ENCODE peak calls at places on chromosomes 3 and 15, in five cellular contexts. V, X, A, B and L are unnamed samples.

GRCh38 chr3:113834983-113835382 is 3.6 kb upstream of the GRAMD1C start:
- DNase-seq in A (no peak), B (no peak), X (no peak), V (no peak), L (no peak)

GRCh38 chr3:79326642-79327041 is 441.2 kb downstream of the ROBO1 start:
- DNase-seq in X (no peak), A (no peak), B (peak; percentile 2), V (no peak), L (no peak)

GRCh38 chr3:180619723-180620122 is 17.8 kb downstream of the TTC14 start:
- DNase-seq in A (no peak), V (no peak), X (no peak), B (no peak), L (no peak)

GRCh38 chr15:100910119-100910518 is 9.0 kb upstream of the LRRK1 start:
- DNase-seq in X (peak; percentile 61), B (no peak), V (no peak), A (no peak), L (no peak)

GRCh38 chr3:4720316-4721075 is 227.3 kb downstream of the ITPR1 start:
- DNase-seq in X (peak; percentile 61), A (peak; percentile 45), B (peak; percentile 93), V (peak; percentile 86), L (peak; percentile 44)

GRCh38 chr15:96514607-96515285 is 184.2 kb downstream of the NR2F2 start:
- DNase-seq in V (no peak), A (no peak), B (no peak), X (no peak), L (no peak)

GRCh38 chr3:197398301-197398878 is 100.0 kb upstream of the DLG1 start:
- DNase-seq in X (peak; percentile 5), V (no peak), A (no peak), B (no peak), L (no peak)

GRCh38 chr15:68113751-68114150 is 59.6 kb downstream of the PIAS1 start:
- DNase-seq in V (no peak), X (no peak), A (no peak), B (peak; percentile 2), L (no peak)

GRCh38 chr3:16841354-16841753 is 43.4 kb upstream of the PLCL2 start:
- DNase-seq in V (no peak), B (no peak), A (no peak), X (no peak), L (no peak)

GRCh38 chr3:177521305-177521704 is 324.0 kb upstream of the TBL1XR1 start:
- DNase-seq in V (no peak), B (no peak), X (peak; percentile 71), A (no peak), L (no peak)

GRCh38 chr3:58492385-58492970 is 582 bp downstream of the KCTD6 start:
- DNase-seq in V (no peak), B (no peak), X (no peak), A (no peak), L (no peak)

GRCh38 chr3:56314842-56315241 is 153.4 kb downstream of the ERC2 start:
- DNase-seq in V (no peak), A (peak; percentile 29), X (no peak), B (peak; percentile 48), L (no peak)

GRCh38 chr15:23645379-23646164 is 2.1 kb downstream of the MAGEL2 start:
- DNase-seq in X (peak; percentile 77), V (no peak), B (no peak), A (no peak), L (no peak)

DNA sequence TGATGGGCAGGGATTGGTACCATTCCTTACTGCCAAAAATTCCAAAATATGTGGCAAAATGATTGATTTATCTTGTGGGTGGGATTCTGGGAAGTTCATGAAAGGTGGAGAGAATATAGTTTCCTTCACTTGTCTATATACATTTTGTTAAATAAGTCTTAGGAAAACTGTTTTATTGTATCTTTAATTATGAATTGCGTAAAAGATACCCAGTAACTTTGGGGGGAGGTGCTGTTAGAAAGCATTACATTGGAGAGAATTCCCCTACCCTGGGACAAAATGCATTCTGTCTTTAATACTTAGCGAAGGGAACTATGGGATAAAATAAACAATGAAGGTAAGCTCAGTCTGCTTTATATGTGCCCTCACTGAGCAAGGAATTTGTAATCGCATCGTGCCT is 4.6 kb downstream of the SETD5 start:
- DNase-seq in X (no peak), V (no peak), B (no peak), A (no peak), L (no peak)
- H3K4me3 ChIP-seq in X (no peak overlapping the region), V (peak overlapping the region; percentile 84), B (peak overlapping the region; percentile 36), A (peak overlapping the region; percentile 96), L (no peak overlapping the region)

DNA sequence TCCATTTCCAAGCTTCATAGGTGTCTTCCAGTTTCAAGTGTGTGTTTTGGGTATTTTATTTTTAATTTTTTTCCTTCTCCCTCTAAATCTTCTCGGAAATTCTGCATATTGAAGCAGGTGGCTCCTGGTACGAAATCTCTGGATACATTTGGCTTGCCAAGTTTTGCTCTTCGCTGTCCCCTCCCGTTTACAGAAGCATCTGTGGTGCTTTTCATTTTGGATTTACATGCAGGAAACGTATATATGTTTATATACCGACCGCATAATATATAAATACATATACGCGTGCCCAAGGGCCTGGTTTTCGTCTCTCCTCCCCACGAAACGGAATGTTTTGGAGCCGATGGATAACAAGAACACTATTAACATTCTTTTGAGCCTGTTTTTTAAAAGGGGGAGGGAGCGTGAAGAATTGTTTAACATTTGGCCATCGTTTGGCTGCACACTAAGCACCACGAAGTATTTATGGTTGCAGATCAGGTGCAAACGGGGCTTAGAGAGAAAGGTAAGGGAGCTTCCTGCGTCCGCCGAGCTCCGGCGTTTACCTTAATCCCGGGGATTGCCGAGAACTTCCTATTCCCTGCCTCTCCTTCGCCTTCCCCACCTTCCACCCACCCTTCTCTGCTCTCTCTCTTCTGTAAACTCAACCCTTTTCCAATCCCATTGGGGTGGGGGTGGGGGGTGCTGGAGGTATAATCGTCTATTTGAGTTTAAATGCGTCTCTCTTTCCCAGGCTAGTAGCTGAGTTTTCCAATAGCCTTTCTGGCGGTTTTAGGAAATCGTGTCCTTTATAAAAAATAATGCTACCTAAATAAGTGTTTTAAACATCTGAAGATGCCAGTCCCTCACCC is 1.1 kb upstream of the NLGN1 start:
- DNase-seq in V (no peak), B (peak; percentile 15), X (peak; percentile 50), A (no peak), L (no peak)
- H3K4me3 ChIP-seq in V (peak overlapping the region; percentile 48), B (peak overlapping the region; percentile 74), X (peak overlapping the region; percentile 80), A (peak overlapping the region; percentile 73), L (peak overlapping the region; percentile 59)

GRCh38 chr3:44993471-44994205 is 17.6 kb downstream of the EXOSC7 start:
- DNase-seq in V (peak; percentile 6), A (no peak), B (peak; percentile 59), X (peak; percentile 58), L (no peak)
- H3K4me3 ChIP-seq in V (no peak overlapping the region), A (no peak overlapping the region), B (no peak overlapping the region), X (no peak overlapping the region), L (no peak overlapping the region)

GRCh38 chr3:71254658-71255057 is 328.9 kb downstream of the FOXP1 start:
- DNase-seq in A (no peak), B (peak; percentile 89), V (peak; percentile 73), X (no peak), L (no peak)
- H3K4me3 ChIP-seq in A (no peak overlapping the region), B (no peak overlapping the region), V (no peak overlapping the region), X (no peak overlapping the region), L (no peak overlapping the region)

GRCh38 chr3:105458518-105459215 is 92.0 kb downstream of the ALCAM start:
- DNase-seq in V (no peak), A (no peak), X (no peak), B (peak; percentile 78), L (no peak)
- H3K4me3 ChIP-seq in V (no peak overlapping the region), A (no peak overlapping the region), X (no peak overlapping the region), B (no peak overlapping the region), L (no peak overlapping the region)

GRCh38 chr3:11239796-11240195 is 32.4 kb upstream of the ATG7 start:
- DNase-seq in B (no peak), A (no peak), V (no peak), X (no peak), L (no peak)

GRCh38 chr3:11240496-11240895 is 31.7 kb upstream of the ATG7 start:
- DNase-seq in B (no peak), V (no peak), A (no peak), X (no peak), L (no peak)

GRCh38 chr3:11238880-11239279 is 33.3 kb upstream of the ATG7 start:
- DNase-seq in V (no peak), X (no peak), B (peak; percentile 94), A (no peak), L (no peak)

GRCh38 chr3:11236588-11237461 is 35.4 kb upstream of the ATG7 start:
- DNase-seq in V (peak; percentile 63), B (peak; percentile 73), X (peak; percentile 87), A (peak; percentile 46), L (peak; percentile 44)

DNA sequence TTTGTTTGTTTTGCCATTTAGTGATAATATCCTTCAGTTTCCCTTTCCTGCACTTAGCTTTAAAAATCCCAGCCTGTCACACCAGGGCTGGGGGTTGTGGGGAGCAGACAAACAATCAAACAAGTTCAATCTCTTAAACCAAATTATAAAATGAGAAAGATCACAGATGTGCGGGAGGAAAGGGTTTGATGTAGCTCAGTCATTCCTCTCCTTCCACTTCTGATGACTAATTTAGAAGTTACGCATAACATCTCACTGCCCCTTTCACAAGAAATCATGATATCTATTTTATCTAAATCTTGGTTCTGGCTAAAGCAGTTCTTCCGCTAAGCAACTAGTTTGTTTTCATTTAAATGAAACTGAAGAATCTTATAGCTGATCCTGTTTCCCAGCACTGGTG is 34.1 kb upstream of the ATG7 start:
- DNase-seq in A (no peak), B (peak; percentile 94), V (no peak), X (no peak), L (no peak)
- H3K4me3 ChIP-seq in A (no peak overlapping the region), B (no peak overlapping the region), V (no peak overlapping the region), X (no peak overlapping the region), L (no peak overlapping the region)

GRCh38 chr3:33218072-33218445 is 551 bp downstream of the SUSD5 start:
- DNase-seq in B (peak; percentile 28), X (no peak), A (no peak), V (no peak), L (no peak)

GRCh38 chr3:33218446-33219174 is at the start of gene SUSD5:
- DNase-seq in V (peak; percentile 61), A (no peak), B (peak; percentile 58), X (peak; percentile 85), L (no peak)

GRCh38 chr3:33215739-33216138 is 2.9 kb downstream of the SUSD5 start:
- DNase-seq in A (no peak), V (no peak), B (no peak), X (no peak), L (no peak)

GRCh38 chr3:33221241-33221640 is 2.6 kb upstream of the SUSD5 start:
- DNase-seq in A (no peak), B (no peak), X (no peak), V (no peak), L (no peak)

GRCh38 chr3:33219175-33219487 is 521 bp upstream of the SUSD5 start:
- DNase-seq in X (no peak), V (no peak), A (no peak), B (no peak), L (no peak)
- H3K4me3 ChIP-seq in X (peak overlapping the region; percentile 63), V (peak overlapping the region; percentile 57), A (peak overlapping the region; percentile 60), B (peak overlapping the region; percentile 74), L (no peak overlapping the region)

DNA sequence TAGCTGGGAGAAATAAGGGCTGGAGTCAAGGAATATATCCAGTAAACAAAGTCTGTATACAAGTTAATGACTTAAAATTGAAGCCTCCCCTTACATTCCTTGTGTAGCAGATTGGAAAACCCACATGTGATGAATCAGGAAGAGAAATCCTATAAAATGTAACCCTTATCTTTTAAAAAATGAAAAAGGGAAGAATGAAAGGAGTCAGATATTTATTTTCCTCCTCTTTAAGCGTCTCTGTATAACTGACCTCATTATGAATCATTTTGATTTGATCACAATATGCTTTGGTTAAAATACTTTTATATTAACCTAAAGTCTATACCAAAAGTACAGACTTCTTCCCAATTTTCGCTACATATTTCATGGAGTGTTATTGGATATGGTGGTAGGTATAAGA is 316.3 kb upstream of the STAC start:
- DNase-seq in A (no peak), B (peak; percentile 4), X (no peak), V (no peak), L (no peak)
- H3K4me3 ChIP-seq in A (no peak overlapping the region), B (no peak overlapping the region), X (no peak overlapping the region), V (no peak overlapping the region), L (no peak overlapping the region)